ENCODE peak calls at places on chromosomes 11 and 22, in five cellular contexts. A is NCI-H1092 treated with DMSO at 0.1 percent for 48 hours; S is activated CD4-positive, alpha-beta T cell treated with anti-CD3 and anti-CD28 coated beads, Interleukin-2, amount 50 U/mL, for 24 hours; C is fibroblast of the aortic adventitia; R is iris pigment epithelial cell. K is an unnamed sample.

GRCh38 chr11:113991718-113992458 is 17.0 kb downstream of the HTR3A start:
- DNase-seq in A (peak), S (no peak), C (no peak), R (no peak), K (no peak)

GRCh38 chr11:129090056-129090455 is 102.1 kb downstream of the ARHGAP32 start:
- DNase-seq in C (peak), R (peak), A (no peak), S (no peak), K (peak)

GRCh38 chr11:123062892-123063395 is 1.0 kb upstream of the HSPA8 start:
- DNase-seq in A (peak), C (peak), R (peak), S (no peak), K (peak)

GRCh38 chr22:48702573-48703264 is 1125.0 kb downstream of the BRD1 start:
- DNase-seq in R (no peak), A (no peak), C (no peak), S (no peak), K (no peak)

GRCh38 chr11:6799402-6799801 is at the start of gene OR6A2:
- DNase-seq in C (no peak), A (no peak), S (no peak), R (peak), K (peak)

GRCh38 chr11:129828301-129828836 is 12.7 kb downstream of the TMEM45B start:
- DNase-seq in A (peak), C (peak), S (no peak), R (no peak), K (no peak)

GRCh38 chr11:6390718-6391547 is 659 bp downstream of the SMPD1 start:
- DNase-seq in A (no peak), S (no peak), C (no peak), R (no peak), K (no peak)

GRCh38 chr11:66543263-66544107 is 2.4 kb downstream of the ZDHHC24 start:
- DNase-seq in A (no peak), R (peak), S (peak), C (peak), K (peak)

GRCh38 chr11:12329797-12330196 is 47.6 kb upstream of the PARVA start:
- DNase-seq in A (peak), C (no peak), S (no peak), R (no peak), K (no peak)

GRCh38 chr22:47547881-47548630 is 785.6 kb downstream of the TBC1D22A start:
- DNase-seq in C (no peak), S (no peak), R (no peak), A (no peak), K (no peak)

GRCh38 chr22:48434868-48435250 is 1392.8 kb downstream of the BRD1 start:
- DNase-seq in A (no peak), C (no peak), S (no peak), R (no peak), K (no peak)

K was measured in IMR-90.